ENCODE peak calls at places on chromosomes 12 and 14, in five cellular contexts. L is left ventricle myocardium inferior, X is tibial artery, T is cardiac muscle cell, A is mammary epithelial cell. H is an unnamed sample.
A peak's percentile ranks its signal among the peaks of the same experiment; 100 is the strongest.

GRCh38 chr12:830111-830867 is 77.9 kb downstream of the WNK1 start:
- DNase-seq in A (no peak), X (no peak), L (no peak), T (no peak), H (no peak)

GRCh38 chr12:19657401-19657800 is 218.1 kb downstream of the AEBP2 start:
- DNase-seq in A (no peak), X (no peak), L (no peak), T (no peak), H (no peak)

GRCh38 chr14:20873370-20874177 is 17.6 kb upstream of the RNASE3 start:
- DNase-seq in X (peak; percentile 78), T (peak; percentile 93), L (peak; percentile 87), A (peak; percentile 31), H (no peak)

GRCh38 chr12:94644622-94645021 is 5.7 kb downstream of the TMCC3 start:
- DNase-seq in X (no peak), T (peak; percentile 66), L (no peak), A (peak; percentile 95), H (peak; percentile 79)

GRCh38 chr12:5514545-5514944 is 82.6 kb downstream of the NTF3 start:
- DNase-seq in A (no peak), T (no peak), X (no peak), L (no peak), H (no peak)

GRCh38 chr14:61379639-61380184 is 58.3 kb downstream of the PRKCH start:
- DNase-seq in T (no peak), X (no peak), L (no peak), A (no peak), H (no peak)

GRCh38 chr14:24673534-24674203 is 39.7 kb upstream of the GZMB start:
- DNase-seq in L (no peak), A (peak; percentile 80), T (no peak), X (no peak), H (peak; percentile 91)

GRCh38 chr14:89953602-89954001 is 928 bp downstream of the EFCAB11 start:
- DNase-seq in X (no peak), L (no peak), T (no peak), A (no peak), H (no peak)

GRCh38 chr14:71103662-71104484 is 196.6 kb downstream of the PCNX1 start:
- DNase-seq in L (no peak), X (no peak), A (peak; percentile 42), T (peak; percentile 82), H (no peak)

GRCh38 chr14:31411218-31411727 is 9.1 kb downstream of the HEATR5A start:
- DNase-seq in L (no peak), T (peak; percentile 77), X (no peak), A (no peak), H (no peak)

GRCh38 chr12:23810327-23810902 is 139.1 kb downstream of the SOX5 start:
- DNase-seq in A (no peak), L (no peak), T (no peak), X (no peak), H (no peak)

GRCh38 chr12:685388-685787 is 22.1 kb upstream of the NINJ2 start:
- DNase-seq in L (no peak), X (no peak), A (peak; percentile 71), T (peak; percentile 81), H (peak; percentile 77)

GRCh38 chr12:52004042-52004648 is 2.6 kb upstream of the TAMALIN start:
- DNase-seq in A (peak; percentile 40), L (no peak), T (peak; percentile 70), X (peak; percentile 65), H (peak; percentile 33)

GRCh38 chr12:3553221-3553620 is 62.2 kb downstream of the PRMT8 start:
- DNase-seq in L (no peak), X (no peak), A (no peak), T (no peak), H (no peak)

GRCh38 chr14:70753518-70753953 is 55.8 kb downstream of the MAP3K9 start:
- DNase-seq in T (no peak), A (no peak), X (no peak), L (no peak), H (no peak)

GRCh38 chr14:95623195-95623594 is 63.0 kb upstream of the TCL1B start:
- DNase-seq in T (no peak), L (no peak), A (no peak), X (no peak), H (no peak)

DNA sequence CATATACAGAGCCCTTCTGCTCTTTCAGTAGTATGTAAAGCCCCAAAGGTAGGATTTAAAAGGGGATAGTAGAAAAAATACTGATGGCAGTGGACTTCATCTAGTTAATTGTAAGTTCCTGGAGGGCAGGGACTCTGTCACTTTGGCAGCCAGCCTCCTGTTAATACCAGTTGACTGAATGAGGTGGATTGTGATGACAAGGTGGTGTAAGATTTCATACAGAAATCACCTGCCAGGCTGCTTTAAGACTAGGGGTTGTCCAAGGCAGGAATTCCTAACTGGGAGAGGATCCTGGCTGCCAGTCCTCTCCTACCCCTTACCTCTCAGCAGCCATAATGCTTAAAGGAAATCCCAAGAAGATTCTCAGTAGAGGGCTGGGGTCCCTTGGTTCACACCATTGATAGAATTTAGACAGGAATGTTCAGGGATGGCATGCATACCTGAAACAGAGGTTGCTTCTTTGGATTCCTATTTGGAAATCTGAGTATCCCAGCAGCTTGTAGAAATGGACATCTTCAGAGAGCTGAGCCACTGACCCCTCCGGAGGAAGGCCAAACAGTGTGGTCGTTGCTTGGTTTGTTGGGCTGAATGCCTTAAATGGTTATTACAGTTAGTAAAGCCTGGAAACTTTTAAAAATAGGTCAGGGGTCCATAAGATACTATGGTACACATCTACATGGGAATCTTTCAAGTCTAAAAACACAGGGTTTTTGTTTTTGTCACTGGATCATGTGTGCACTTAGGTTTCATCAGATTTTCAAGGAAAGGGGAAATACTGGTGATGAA is 7.5 kb downstream of the DYRK2 start:
- DNase-seq in A (no peak), T (no peak), X (no peak), L (no peak), H (no peak)
- H3K4me1 ChIP-seq in A (peaks cover 17% of the 10 kb centered on the region), T (peaks cover 60% of the 10 kb centered on the region), X (peaks cover 90% of the 10 kb centered on the region), L (peaks cover 100% of the 10 kb centered on the region), H (peaks cover 25% of the 10 kb centered on the region)

DNA sequence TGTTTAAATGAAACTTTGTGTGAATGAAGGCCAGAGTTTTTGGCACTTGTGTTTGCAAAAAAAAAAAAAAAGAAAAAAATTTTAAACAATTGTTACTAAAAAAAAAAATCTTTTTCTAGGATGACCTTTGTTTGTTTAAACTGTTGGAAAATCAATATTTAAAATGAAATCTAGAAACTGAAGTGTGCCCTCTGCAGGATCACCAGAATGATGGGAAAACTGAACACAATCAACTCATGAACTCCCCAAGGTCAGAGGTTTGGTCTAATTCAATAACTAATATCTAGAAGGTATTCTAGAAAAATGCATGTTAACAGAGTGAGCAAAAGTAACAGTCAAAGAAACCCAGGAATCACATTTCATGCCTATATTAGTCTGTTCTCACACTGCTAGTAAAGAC is 448.9 kb downstream of the FLRT2 start:
- DNase-seq in X (no peak), L (no peak), T (no peak), A (no peak), H (no peak)
- TF ChIP-seq CTCF in X (no peak), L (no peak), T (no peak), A (no peak), H (no peak)

GRCh38 chr12:48865141-48865440 is 579 bp downstream of the RND1 start:
- DNase-seq in L (no peak), A (no peak), T (no peak), X (no peak), H (no peak)

GRCh38 chr12:48863296-48863695 is 2.4 kb downstream of the RND1 start:
- DNase-seq in A (no peak), L (no peak), T (no peak), X (no peak), H (no peak)

GRCh38 chr12:48862691-48863090 is 3.0 kb downstream of the RND1 start:
- DNase-seq in A (no peak), T (no peak), L (no peak), X (no peak), H (no peak)

GRCh38 chr12:48868446-48868845 is 2.8 kb upstream of the RND1 start:
- DNase-seq in T (peak; percentile 60), A (no peak), X (no peak), L (no peak), H (no peak)

DNA sequence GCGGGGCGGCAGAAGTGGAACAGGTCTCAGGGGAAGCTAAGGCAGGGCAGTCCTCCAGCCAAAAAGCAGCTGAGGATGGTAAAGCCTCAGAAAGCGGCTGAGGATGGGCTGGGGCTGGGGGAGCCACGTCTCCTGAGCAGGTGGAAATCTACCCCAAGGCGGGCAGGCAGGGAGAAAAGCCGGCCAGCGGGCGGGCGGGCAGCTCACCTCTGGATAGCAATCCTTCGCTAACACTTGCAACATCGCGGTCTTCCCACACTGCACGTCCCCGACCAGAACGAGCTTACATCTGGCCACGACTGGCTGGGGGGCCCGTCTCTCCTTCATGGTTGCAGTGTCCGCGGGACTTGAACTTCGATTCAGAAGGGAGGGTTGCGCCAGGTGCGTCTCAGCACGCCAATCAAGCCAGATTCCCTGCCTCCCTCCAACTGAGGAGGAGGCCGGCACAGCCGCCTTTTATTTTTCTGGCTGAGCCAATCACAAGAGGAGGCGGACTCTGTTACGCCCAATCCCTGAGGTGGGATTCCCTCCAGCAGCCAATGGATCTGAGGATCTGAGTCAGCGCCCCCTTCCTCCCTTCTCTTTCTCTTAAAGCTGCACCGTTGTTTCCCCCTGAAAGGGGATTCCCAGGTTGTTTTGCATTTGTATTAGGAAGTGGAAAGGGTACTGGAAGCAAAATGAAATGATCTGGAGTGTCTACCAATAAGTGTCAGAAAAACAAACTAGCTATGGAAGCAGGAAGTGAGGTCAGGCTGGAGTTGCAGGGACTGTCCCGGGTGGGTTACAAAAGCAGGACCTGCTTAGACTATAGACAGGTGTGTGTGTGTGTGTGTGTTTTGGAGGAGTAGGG is at the start of gene RND1:
- DNase-seq in X (peak; percentile 92), T (peak; percentile 93), A (peak; percentile 91), L (peak; percentile 85), H (peak; percentile 87)
- H3K4me1 ChIP-seq in X (peaks cover 10% of the 10 kb centered on the region), T (no peaks in the 10 kb centered on the region), A (peaks cover 13% of the 10 kb centered on the region), L (peaks cover 14% of the 10 kb centered on the region), H (no peaks in the 10 kb centered on the region)

GRCh38 chr12:58310368-58310767 is 369.0 kb downstream of the ATP23 start:
- DNase-seq in T (peak; percentile 66), L (no peak), X (no peak), A (peak; percentile 39), H (peak; percentile 4)
- TF ChIP-seq CTCF in T (no peak), L (no peak), X (no peak), A (no peak), H (no peak)

DNA sequence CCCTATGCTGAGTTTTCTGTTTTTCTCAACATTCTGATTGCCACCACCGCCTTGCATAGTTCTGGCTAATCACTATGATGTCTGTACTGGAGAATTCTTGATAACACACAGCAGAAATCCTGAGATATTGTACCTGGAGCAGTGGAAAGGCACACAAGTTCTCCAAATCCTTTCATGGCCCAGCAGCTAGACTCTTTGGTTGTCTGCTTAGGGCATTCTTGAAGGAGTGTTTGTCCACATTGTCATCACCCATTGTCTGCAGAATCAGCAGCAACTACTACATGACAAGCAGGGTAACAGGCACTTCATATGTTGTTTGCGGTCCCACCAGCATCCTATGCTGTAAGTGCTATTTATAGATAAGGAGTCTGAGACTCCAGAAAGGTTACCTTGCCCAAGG is 128.9 kb downstream of the DAAM1 start:
- DNase-seq in T (no peak), A (no peak), L (no peak), X (no peak), H (no peak)
- H3K4me1 ChIP-seq in T (peaks cover 40% of the 10 kb centered on the region), A (peaks cover 17% of the 10 kb centered on the region), L (peaks cover 91% of the 10 kb centered on the region), X (peaks cover 96% of the 10 kb centered on the region), H (peaks cover 13% of the 10 kb centered on the region)

DNA sequence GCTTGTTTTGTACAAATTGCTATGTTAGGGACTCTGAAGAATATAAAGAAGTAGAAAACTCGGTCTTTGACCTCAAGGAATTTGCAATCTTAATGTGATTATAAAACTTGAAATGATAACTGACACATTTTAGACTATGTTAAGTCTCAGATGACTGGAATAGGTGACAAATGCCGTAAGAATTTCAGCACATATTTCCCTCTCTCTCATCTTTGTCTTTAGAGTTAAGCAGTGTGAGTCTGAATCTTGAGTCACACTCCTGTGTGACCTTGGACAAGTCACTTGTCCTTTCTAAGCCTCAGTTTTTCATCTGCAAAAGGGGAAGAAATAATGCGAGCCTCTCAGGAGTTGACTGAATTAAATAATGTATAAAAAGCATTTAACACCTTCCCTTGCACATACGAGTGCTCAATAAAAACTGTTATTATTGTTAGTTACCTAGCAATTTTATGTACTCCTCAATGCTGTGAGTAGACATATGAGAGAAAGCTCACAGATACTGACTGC is 103.7 kb downstream of the DYRK2 start:
- DNase-seq in A (no peak), L (no peak), T (no peak), X (no peak), H (no peak)
- TF ChIP-seq CTCF in A (no peak), L (no peak), T (no peak), X (no peak), H (no peak)

H was measured in foreskin keratinocyte.